ENCODE peak calls at places on chromosomes 12 and 14, in seven cellular contexts. W is esophagus squamous epithelium, R is body of pancreas, T is uterus, I is gastrocnemius medialis, J is testis, X is Peyer's patch. S is an unnamed sample.
A peak's percentile ranks its signal among the peaks of the same experiment; 100 is the strongest.

GRCh38 chr14:23183076-23183475 is 384 bp downstream of the SLC7A8 start:
- DNase-seq in W (no peak), R (no peak), T (no peak), I (no peak), J (peak; percentile 48), X (no peak), S (no peak)

GRCh38 chr12:122934722-122935121 is 31.5 kb downstream of the ABCB9 start:
- DNase-seq in W (no peak), R (no peak), T (no peak), I (no peak), J (no peak), X (no peak), S (no peak)

GRCh38 chr14:51547260-51547659 is 104.5 kb upstream of the FRMD6 start:
- DNase-seq in W (no peak), R (peak; percentile 15), T (peak; percentile 57), I (peak; percentile 43), J (no peak), X (no peak), S (peak; percentile 20)

GRCh38 chr12:119667577-119668314 is at the start of gene PRKAB1:
- DNase-seq in W (peak; percentile 79), R (peak; percentile 99), T (peak; percentile 93), I (peak; percentile 96), J (peak; percentile 98), X (peak; percentile 96), S (peak; percentile 98)

GRCh38 chr12:7806863-7807487 is 17.8 kb downstream of the NANOG start:
- DNase-seq in W (no peak), R (peak; percentile 71), T (peak; percentile 35), I (no peak), J (peak; percentile 85), X (peak; percentile 31), S (peak; percentile 47)

GRCh38 chr14:56666716-56667115 is 87.1 kb downstream of the TMEM260 start:
- DNase-seq in W (no peak), R (no peak), T (no peak), I (no peak), J (peak; percentile 18), X (no peak), S (no peak)

GRCh38 chr14:105065280-105066228 is at the start of gene GPR132:
- DNase-seq in W (peak; percentile 48), R (peak; percentile 75), T (no peak), I (peak; percentile 42), J (peak; percentile 38), X (peak; percentile 94), S (no peak)

GRCh38 chr12:46264057-46264456 is 4.8 kb downstream of the SLC38A1 start:
- DNase-seq in W (no peak), R (no peak), T (no peak), I (no peak), J (no peak), X (no peak), S (no peak)

GRCh38 chr14:29911815-29912214 is 15.8 kb downstream of the PRKD1 start:
- DNase-seq in W (no peak), R (no peak), T (no peak), I (no peak), J (no peak), X (no peak), S (no peak)

GRCh38 chr12:118650586-118650960 is 274.2 kb downstream of the SUDS3 start:
- DNase-seq in W (no peak), R (no peak), T (no peak), I (no peak), J (peak; percentile 69), X (no peak), S (no peak)

GRCh38 chr12:110349521-110350151 is 53.9 kb downstream of the ANAPC7 start:
- DNase-seq in W (no peak), R (no peak), T (no peak), I (no peak), J (peak; percentile 59), X (no peak), S (no peak)

GRCh38 chr12:89454080-89454848 is 70.3 kb downstream of the GALNT4 start:
- DNase-seq in W (no peak), R (no peak), T (no peak), I (no peak), J (no peak), X (no peak), S (no peak)

GRCh38 chr14:105171004-105171673 is 2.6 kb upstream of the JAG2 start:
- DNase-seq in W (no peak), R (peak; percentile 59), T (no peak), I (peak; percentile 71), J (no peak), X (no peak), S (no peak)

GRCh38 chr14:71891970-71892369 is 40.3 kb upstream of the RGS6 start:
- DNase-seq in W (no peak), R (no peak), T (no peak), I (no peak), J (no peak), X (no peak), S (no peak)

GRCh38 chr12:56462565-56462964 is 5.8 kb upstream of the SPRYD4 start:
- DNase-seq in W (no peak), R (no peak), T (no peak), I (no peak), J (no peak), X (no peak), S (no peak)

GRCh38 chr14:50051106-50051505 is 65.3 kb downstream of the VCPKMT start:
- DNase-seq in W (no peak), R (no peak), T (no peak), I (no peak), J (no peak), X (no peak), S (no peak)

GRCh38 chr12:57887631-57888406 is 41.3 kb upstream of the CTDSP2 start:
- DNase-seq in W (no peak), R (no peak), T (peak; percentile 55), I (no peak), J (no peak), X (no peak), S (peak; percentile 46)

GRCh38 chr14:35234007-35234406 is 58.2 kb upstream of the PSMA6 start:
- DNase-seq in W (no peak), R (no peak), T (no peak), I (no peak), J (no peak), X (no peak), S (no peak)

GRCh38 chr14:52919971-52920370 is 30.9 kb downstream of the FERMT2 start:
- DNase-seq in W (no peak), R (no peak), T (no peak), I (no peak), J (no peak), X (no peak), S (no peak)

GRCh38 chr14:22991852-22992251 is 9.5 kb upstream of the AJUBA start:
- DNase-seq in W (no peak), R (no peak), T (no peak), I (no peak), J (no peak), X (no peak), S (no peak)

GRCh38 chr12:113747048-113747447 is 219.1 kb downstream of the RBM19 start:
- DNase-seq in W (no peak), R (no peak), T (no peak), I (no peak), J (no peak), X (no peak), S (no peak)

GRCh38 chr14:51491776-51492175 is 159.9 kb upstream of the FRMD6 start:
- DNase-seq in W (no peak), R (no peak), T (no peak), I (no peak), J (no peak), X (no peak), S (no peak)

GRCh38 chr14:67892466-67893120 is 73.0 kb downstream of the RAD51B start:
- DNase-seq in W (no peak), R (peak; percentile 56), T (no peak), I (no peak), J (no peak), X (no peak), S (no peak)

DNA sequence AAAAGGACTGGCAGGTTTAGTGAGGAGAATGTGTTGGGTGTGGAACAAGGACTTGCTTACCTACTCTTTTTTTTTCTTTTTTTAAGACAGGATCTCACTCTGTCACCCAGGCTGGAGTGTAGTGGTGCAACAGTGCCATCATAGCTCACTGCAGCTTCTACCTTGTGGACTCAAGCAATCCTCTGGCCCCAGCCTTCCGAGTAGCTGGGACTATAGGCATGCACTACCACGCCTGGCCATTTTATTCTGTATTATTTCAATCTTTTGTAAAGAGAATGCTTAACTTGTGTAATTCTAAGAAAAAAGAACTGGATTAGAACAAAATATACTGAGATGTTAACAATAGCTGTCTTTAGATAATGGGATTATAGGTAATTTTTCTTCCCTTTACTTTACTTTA is 1.9 kb upstream of the VRTN start:
- DNase-seq in W (no peak), R (no peak), T (no peak), I (no peak), J (no peak), X (no peak), S (no peak)
- TF ChIP-seq CTCF in W (no peak), R (no peak), T (no peak), I (no peak), J (no peak), X (no peak), S (no peak)

GRCh38 chr12:3329361-3329760 is 161.6 kb upstream of the PRMT8 start:
- DNase-seq in W (no peak), R (no peak), T (no peak), I (no peak), J (no peak), X (no peak), S (peak; percentile 1)
- TF ChIP-seq POLR2A in W (no peak), R (no peak), T (no peak), I (no peak), J (no peak), X (no peak), S (no peak)

GRCh38 chr12:49673446-49674317 is 33.5 kb downstream of the FMNL3 start:
- DNase-seq in W (peak; percentile 26), R (peak; percentile 93), T (peak; percentile 93), I (peak; percentile 90), J (peak; percentile 97), X (peak; percentile 62), S (peak; percentile 95)

GRCh38 chr12:49674318-49674985 is 32.8 kb downstream of the FMNL3 start:
- DNase-seq in W (no peak), R (no peak), T (no peak), I (no peak), J (no peak), X (no peak), S (peak; percentile 58)

GRCh38 chr12:49678711-49679110 is 28.5 kb downstream of the FMNL3 start:
- DNase-seq in W (no peak), R (no peak), T (no peak), I (no peak), J (no peak), X (no peak), S (no peak)

GRCh38 chr12:49672351-49673181 is 34.6 kb downstream of the FMNL3 start:
- DNase-seq in W (no peak), R (no peak), T (no peak), I (no peak), J (no peak), X (no peak), S (no peak)

GRCh38 chr12:49675137-49675536 is 32.1 kb downstream of the FMNL3 start:
- DNase-seq in W (no peak), R (no peak), T (no peak), I (no peak), J (no peak), X (no peak), S (no peak)
- H3K4me1 ChIP-seq in W (peaks cover 52% of the 10 kb centered on the region), R (peaks cover 32% of the 10 kb centered on the region), T (peaks cover 28% of the 10 kb centered on the region), I (peaks cover 66% of the 10 kb centered on the region), J (peaks cover 68% of the 10 kb centered on the region), X (peaks cover 47% of the 10 kb centered on the region), S (peaks cover 64% of the 10 kb centered on the region)

DNA sequence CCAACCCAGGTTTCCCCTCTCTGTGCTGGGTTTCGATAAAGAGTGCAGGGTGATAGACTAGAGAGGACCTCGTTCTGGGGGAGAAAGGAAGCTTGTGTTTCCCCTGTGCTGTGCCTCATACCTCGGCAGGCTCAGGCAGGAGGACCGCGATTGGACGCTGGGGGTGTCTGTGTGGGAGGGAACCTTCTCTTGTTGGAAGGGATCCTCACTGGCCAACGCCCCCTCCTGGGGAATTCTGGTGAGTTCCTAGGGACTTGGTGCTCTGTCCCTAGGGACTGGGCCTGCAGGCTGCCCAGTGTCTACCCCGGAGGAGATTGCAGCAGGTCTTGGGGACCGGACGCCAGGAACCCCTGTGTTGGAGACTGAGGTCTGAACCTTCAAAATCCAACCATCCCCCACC is 157.4 kb upstream of the PRMT8 start:
- DNase-seq in W (no peak), R (no peak), T (no peak), I (no peak), J (no peak), X (no peak), S (peak; percentile 62)
- TF ChIP-seq CTCF in W (no peak), R (no peak), T (no peak), I (no peak), J (no peak), X (no peak), S (no peak)

S was measured in heart left ventricle.